ENCODE peak calls at places on chromosomes 2 and 18, in four cellular contexts. Z, I, E and H are unnamed samples.

GRCh38 chr2:223846524-223846923 is 9.1 kb upstream of the AP1S3 start:
- DNase-seq in Z (no peak), I (no peak), E (peak), H (no peak)

GRCh38 chr2:119475857-119476244 is 44.2 kb downstream of the TMEM37 start:
- DNase-seq in Z (no peak), I (no peak), E (no peak), H (no peak)

GRCh38 chr2:9310827-9311226 is 104.2 kb downstream of the ASAP2 start:
- DNase-seq in Z (no peak), I (no peak), E (no peak), H (no peak)

GRCh38 chr2:101406867-101407266 is 19.6 kb upstream of the CREG2 start:
- DNase-seq in Z (no peak), I (no peak), E (peak), H (no peak)

GRCh38 chr2:99261242-99261641 is 5.8 kb upstream of the LYG2 start:
- DNase-seq in Z (no peak), I (no peak), E (no peak), H (no peak)

GRCh38 chr2:238644095-238645081 is 203.5 kb upstream of the TWIST2 start:
- DNase-seq in Z (no peak), I (no peak), E (peak), H (no peak)

GRCh38 chr2:205770557-205770956 is 88.3 kb downstream of the NRP2 start:
- DNase-seq in Z (no peak), I (no peak), E (no peak), H (no peak)

GRCh38 chr2:236908456-236909388 is 177.0 kb upstream of the COPS8 start:
- DNase-seq in Z (no peak), I (no peak), E (no peak), H (no peak)

GRCh38 chr2:48515588-48515987 is 14.4 kb upstream of the STON1 start:
- DNase-seq in Z (no peak), I (peak), E (no peak), H (peak)

GRCh38 chr18:36094431-36094830 is 27.1 kb upstream of the RPRD1A start:
- DNase-seq in Z (no peak), I (no peak), E (no peak), H (no peak)

GRCh38 chr18:35172009-35172408 is 68.8 kb upstream of the ZNF397 start:
- DNase-seq in Z (no peak), I (no peak), E (no peak), H (no peak)

GRCh38 chr2:106990307-106990706 is 104.3 kb upstream of the ST6GAL2 start:
- DNase-seq in Z (no peak), I (no peak), E (peak), H (no peak)

GRCh38 chr2:85506768-85507181 is 32.2 kb upstream of the MAT2A start:
- DNase-seq in Z (no peak), I (no peak), E (no peak), H (no peak)
- H3K27ac ChIP-seq in Z (no peak), I (peak), E (no peak), H (peak)

DNA sequence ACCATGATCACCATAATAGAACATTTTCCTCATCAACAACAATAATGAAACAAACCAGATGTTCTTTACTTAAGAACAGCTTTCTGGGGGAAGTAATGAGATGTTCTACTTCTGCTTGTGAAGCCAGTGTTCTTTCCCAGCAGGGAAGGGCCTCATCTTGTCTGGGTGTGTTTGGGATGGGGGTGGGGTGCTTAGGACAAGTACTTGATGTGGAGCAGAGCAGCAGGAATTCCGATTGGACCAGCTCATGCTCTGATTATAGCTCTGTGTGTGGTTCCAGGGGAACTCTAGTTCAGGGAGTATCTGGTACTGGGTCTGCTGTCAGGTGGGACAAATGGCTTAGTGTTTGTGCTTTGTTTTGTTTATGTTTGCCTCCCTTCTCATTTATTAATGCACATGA is 162.9 kb upstream of the NOSTRIN start:
- DNase-seq in Z (no peak), I (peak), E (peak), H (peak)
- H3K27ac ChIP-seq in Z (no peak), I (peak), E (peak), H (no peak)

DNA sequence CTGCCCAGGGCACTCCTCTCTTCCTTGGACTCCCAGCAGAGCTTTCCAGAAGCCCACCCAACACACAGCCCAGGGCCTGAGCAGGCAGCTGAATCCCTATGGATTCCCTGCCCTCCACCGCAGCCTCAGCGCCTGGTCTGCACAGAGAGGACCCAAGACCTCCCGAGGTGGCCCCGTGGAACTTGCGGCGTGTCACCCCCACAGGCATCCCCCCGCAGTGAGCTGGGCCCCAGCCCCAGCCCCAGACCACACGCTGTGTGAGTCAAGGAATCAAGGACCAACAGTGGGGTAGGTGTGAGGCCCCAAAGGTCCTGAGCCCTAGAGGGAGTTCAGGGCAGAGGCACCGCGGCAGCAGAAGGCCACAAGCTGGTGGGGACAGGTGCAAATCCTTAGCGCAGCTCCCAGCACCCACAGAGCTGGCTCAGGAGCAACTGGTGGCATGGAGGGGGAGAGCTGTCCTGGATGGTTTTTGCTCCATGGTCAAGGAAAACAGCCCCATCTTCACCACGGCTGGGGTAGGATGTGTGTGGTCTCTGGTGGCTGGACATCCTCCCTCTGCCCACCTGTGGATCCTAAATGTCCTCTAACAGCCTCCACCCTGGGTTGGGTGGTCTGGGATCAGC is 8.5 kb downstream of the HS6ST1 start:
- DNase-seq in Z (no peak), I (no peak), E (no peak), H (no peak)
- H3K27ac ChIP-seq in Z (no peak), I (peak), E (no peak), H (peak)

GRCh38 chr2:60513996-60514395 is 39.5 kb downstream of the BCL11A start:
- DNase-seq in Z (no peak), I (no peak), E (no peak), H (no peak)

GRCh38 chr2:60514886-60515407 is 38.5 kb downstream of the BCL11A start:
- DNase-seq in Z (no peak), I (no peak), E (no peak), H (no peak)

GRCh38 chr2:60512641-60513040 is 40.8 kb downstream of the BCL11A start:
- DNase-seq in Z (no peak), I (no peak), E (no peak), H (no peak)

GRCh38 chr2:60512063-60512622 is 41.3 kb downstream of the BCL11A start:
- DNase-seq in Z (no peak), I (no peak), E (no peak), H (no peak)

GRCh38 chr2:60513191-60513590 is 40.3 kb downstream of the BCL11A start:
- DNase-seq in Z (no peak), I (no peak), E (no peak), H (no peak)
- H3K27ac ChIP-seq in Z (no peak), I (peak), E (no peak), H (no peak)

DNA sequence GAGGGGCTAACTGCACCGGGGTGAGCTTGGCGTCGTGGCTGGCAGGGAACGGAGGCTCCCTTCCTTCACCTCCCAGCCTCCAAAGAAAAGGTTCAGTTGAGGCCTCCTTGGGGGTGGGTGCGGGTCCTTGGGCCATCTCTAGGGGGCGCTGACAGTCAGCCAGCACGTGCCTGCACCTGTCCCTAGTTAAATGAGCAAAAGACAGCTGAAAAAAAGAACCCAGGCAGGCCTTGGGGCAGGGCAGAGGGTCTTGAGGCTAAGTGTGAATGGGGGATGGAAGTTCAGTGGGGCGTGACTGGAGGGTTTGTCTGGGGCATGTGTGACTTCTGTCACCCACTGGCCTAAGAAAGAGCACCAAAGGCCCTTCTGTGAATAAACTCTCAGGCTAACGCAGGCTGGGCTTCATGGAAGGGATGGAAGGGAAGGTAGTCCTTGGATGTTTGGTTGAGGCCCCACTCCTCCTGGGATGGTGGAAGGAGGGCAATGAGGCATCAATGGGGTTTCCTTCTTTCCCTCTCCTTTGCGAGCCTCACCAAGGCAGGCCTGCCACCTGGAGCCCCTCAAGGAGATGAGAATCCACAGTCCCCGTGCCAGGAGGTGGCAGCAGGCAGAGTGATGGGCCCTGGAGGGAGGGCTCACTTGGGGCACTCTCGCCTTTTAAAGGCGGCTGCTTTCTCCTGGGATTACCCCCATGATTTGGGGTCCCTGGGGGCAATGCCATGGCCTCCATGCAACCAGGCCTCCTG is 56.2 kb downstream of the ZFP36L2 start:
- DNase-seq in Z (peak), I (peak), E (no peak), H (no peak)
- H3K27ac ChIP-seq in Z (peak), I (peak), E (no peak), H (peak)

DNA sequence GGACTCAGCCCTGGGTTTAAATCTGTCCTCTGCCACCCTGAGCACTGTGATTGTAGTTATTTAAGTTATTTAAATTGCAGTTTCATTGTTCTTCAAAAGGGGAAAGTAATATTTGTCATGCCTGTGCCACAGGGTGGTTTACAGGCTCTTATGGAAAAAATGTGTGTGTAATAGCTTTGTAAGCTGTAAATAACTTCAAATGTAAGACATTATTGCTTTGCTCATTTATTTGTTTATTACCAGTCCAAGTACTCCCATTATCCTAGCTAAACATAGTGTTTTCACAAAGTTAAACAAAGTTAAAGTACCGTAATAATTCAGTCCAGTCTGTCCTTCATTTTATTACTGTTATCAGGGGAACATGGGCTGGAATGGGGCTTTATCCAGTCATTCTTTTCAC is 43.4 kb upstream of the IGFBP2 start:
- DNase-seq in Z (no peak), I (no peak), E (no peak), H (no peak)
- H3K27ac ChIP-seq in Z (no peak), I (no peak), E (no peak), H (no peak)

GRCh38 chr18:621181-621580 is 24.4 kb downstream of the CLUL1 start:
- DNase-seq in Z (no peak), I (no peak), E (peak), H (no peak)
- H3K27ac ChIP-seq in Z (no peak), I (no peak), E (no peak), H (no peak)

GRCh38 chr2:144914622-144915230 is 394.8 kb upstream of the ZEB2 start:
- DNase-seq in Z (no peak), I (no peak), E (no peak), H (no peak)
- H3K27ac ChIP-seq in Z (no peak), I (no peak), E (no peak), H (no peak)

DNA sequence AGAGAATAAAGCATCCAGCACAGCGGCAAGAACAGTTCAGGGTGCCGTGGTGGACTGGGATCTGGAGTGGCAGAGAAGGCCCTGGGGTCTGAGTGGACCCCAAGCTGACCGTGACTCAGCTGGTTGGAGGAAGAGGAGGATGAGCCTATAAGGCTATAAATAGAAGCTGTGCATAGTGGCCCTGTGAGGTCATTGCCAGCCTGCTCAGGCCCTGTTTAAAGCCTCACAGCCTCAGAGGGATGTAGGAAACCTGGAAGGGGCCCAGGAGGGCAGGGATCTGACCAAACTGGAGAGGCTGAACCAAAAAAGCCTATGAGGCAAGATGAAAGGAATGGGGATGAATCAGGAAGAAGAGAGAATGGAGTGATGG is 11.3 kb upstream of the DES start:
- DNase-seq in Z (no peak), I (peak), E (peak), H (no peak)
- H3K27ac ChIP-seq in Z (no peak), I (peak), E (peak), H (no peak)

GRCh38 chr2:15265889-15266288 is 295.2 kb downstream of the NBAS start:
- DNase-seq in Z (no peak), I (no peak), E (no peak), H (no peak)

GRCh38 chr2:15262792-15263191 is 298.3 kb downstream of the NBAS start:
- DNase-seq in Z (no peak), I (no peak), E (no peak), H (no peak)

GRCh38 chr2:15260196-15260595 is 300.9 kb downstream of the NBAS start:
- DNase-seq in Z (no peak), I (no peak), E (peak), H (no peak)

GRCh38 chr2:15259356-15259756 is 301.8 kb downstream of the NBAS start:
- DNase-seq in Z (no peak), I (no peak), E (no peak), H (no peak)

DNA sequence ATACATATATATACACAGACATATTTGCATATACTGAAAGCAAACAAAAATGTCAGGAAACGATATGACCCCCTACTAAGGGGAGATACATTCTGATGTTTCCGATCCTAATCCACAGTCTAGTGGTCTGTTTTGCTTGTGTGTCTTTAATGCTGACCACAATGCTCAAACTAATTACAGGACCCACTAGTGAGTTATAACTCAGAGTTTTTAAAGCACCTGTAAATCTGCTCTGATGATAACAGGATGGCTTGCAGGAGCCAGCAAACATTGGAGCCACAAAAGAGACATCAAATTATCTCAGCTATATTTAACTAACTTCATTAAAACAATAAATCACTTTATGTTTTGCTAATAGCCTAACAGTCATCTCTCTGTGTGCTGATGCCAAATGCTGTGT is 300.3 kb downstream of the NBAS start:
- DNase-seq in Z (no peak), I (no peak), E (no peak), H (no peak)
- H3K27ac ChIP-seq in Z (no peak), I (no peak), E (no peak), H (no peak)